ENCODE peak calls at places on chromosomes 13 and 19, in four cellular contexts. Y is mesothelial cell of epicardium, M is foreskin fibroblast, S is right lobe of liver. E is an unnamed sample.

GRCh38 chr13:46173656-46174055 is 8.3 kb downstream of the LCP1 start:
- DNase-seq in Y (no peak), M (no peak), S (no peak), E (no peak)

GRCh38 chr19:46863818-46864629 is 3.2 kb downstream of the ARHGAP35 start:
- DNase-seq in Y (no peak), M (peak), S (no peak), E (no peak)

GRCh38 chr19:17095141-17095919 is 19.8 kb downstream of the MYO9B start:
- DNase-seq in Y (no peak), M (peak), S (no peak), E (no peak)

GRCh38 chr19:48859711-48860572 is 8.5 kb downstream of the PLEKHA4 start:
- DNase-seq in Y (no peak), M (no peak), S (peak), E (no peak)

GRCh38 chr13:50843256-50844043 is at the start of gene DLEU7:
- DNase-seq in Y (peak), M (no peak), S (peak), E (peak)

GRCh38 chr13:94345374-94346195 is 133.9 kb downstream of the DCT start:
- DNase-seq in Y (no peak), M (peak), S (no peak), E (no peak)

GRCh38 chr19:43664008-43664407 is 6.0 kb downstream of the PLAUR start:
- DNase-seq in Y (no peak), M (no peak), S (no peak), E (no peak)

GRCh38 chr19:22052644-22053013 is 345 bp downstream of the ZNF257 start:
- DNase-seq in Y (no peak), M (peak), S (peak), E (peak)

GRCh38 chr13:44961997-44962396 is 27.3 kb downstream of the NUFIP1 start:
- DNase-seq in Y (no peak), M (no peak), S (no peak), E (no peak)

GRCh38 chr19:55622242-55622969 is 2.0 kb downstream of the ZNF784 start:
- DNase-seq in Y (no peak), M (no peak), S (no peak), E (no peak)

GRCh38 chr13:24724714-24725113 is 39.3 kb upstream of the RNF17 start:
- DNase-seq in Y (no peak), M (no peak), S (no peak), E (no peak)

GRCh38 chr13:24725379-24725778 is 38.6 kb upstream of the RNF17 start:
- DNase-seq in Y (no peak), M (no peak), S (no peak), E (no peak)

GRCh38 chr13:24723206-24723605 is 40.8 kb upstream of the RNF17 start:
- DNase-seq in Y (no peak), M (no peak), S (no peak), E (no peak)

GRCh38 chr13:24727731-24728601 is 36.0 kb upstream of the RNF17 start:
- DNase-seq in Y (no peak), M (peak), S (peak), E (no peak)
- TF ChIP-seq CTCF in Y (peak), M (peak), S (peak), E (peak)

GRCh38 chr19:3129112-3129511 is 6.7 kb upstream of the GNA15 start:
- DNase-seq in Y (no peak), M (peak), S (no peak), E (no peak)
- TF ChIP-seq CTCF in Y (peak), M (peak), S (peak), E (peak)

GRCh38 chr13:19984430-19985218 is 26.1 kb downstream of the ZMYM2 start:
- DNase-seq in Y (no peak), M (peak), S (no peak), E (no peak)
- TF ChIP-seq CTCF in Y (peak), M (peak), S (peak), E (peak)

DNA sequence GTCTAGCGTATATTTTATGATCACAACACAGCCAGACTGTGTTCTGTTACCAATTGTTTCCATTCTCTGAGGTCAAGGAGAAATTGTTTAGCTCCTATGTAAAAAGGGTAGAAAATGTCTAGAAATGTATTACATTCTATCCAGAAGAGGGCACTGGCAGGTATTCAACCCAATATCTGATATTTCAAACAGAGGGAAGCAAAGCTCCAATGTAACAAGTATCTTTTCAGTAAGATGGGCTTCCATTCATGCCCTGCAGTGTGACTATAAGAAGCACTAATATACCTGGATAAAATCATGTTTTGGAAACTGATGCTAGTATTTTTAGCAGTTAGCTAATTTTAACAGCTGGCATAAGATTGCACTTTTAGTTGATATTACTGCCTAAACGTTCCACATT is 312.7 kb downstream of the FGF14 start:
- DNase-seq in Y (no peak), M (peak), S (no peak), E (no peak)
- TF ChIP-seq CTCF in Y (no peak), M (no peak), S (peak), E (peak)

GRCh38 chr13:79662882-79663281 is 181.9 kb downstream of the NDFIP2 start:
- DNase-seq in Y (no peak), M (peak), S (no peak), E (no peak)
- TF ChIP-seq CTCF in Y (no peak), M (no peak), S (no peak), E (no peak)

GRCh38 chr13:33375421-33375820 is 89.9 kb upstream of the STARD13 start:
- DNase-seq in Y (no peak), M (no peak), S (no peak), E (no peak)
- TF ChIP-seq CTCF in Y (no peak), M (no peak), S (no peak), E (no peak)